ENCODE peak calls at places on chromosomes 6 and 20, in seven cellular contexts. One of them, this sample, is unnamed.

GRCh38 chr6:37624606-37625574 is 72.8 kb downstream of the MDGA1 start:
- DNase-seq in tibial artery: peak; percentile 31
- DNase-seq in ovary: peak; percentile 31
- DNase-seq in GM23338: peak; percentile 42
- DNase-seq in mucosa of descending colon: peak; percentile 81
- DNase-seq in PC-9: peak; percentile 50
- DNase-seq in psoas muscle: peak; percentile 15
- DNase-seq in this sample: peak; percentile 58

GRCh38 chr6:111564482-111564945 is 41.2 kb downstream of the TRAF3IP2 start:
- DNase-seq in tibial artery: peak; percentile 55
- DNase-seq in psoas muscle: peak; percentile 86
- DNase-seq in ovary: no peak
- DNase-seq in mucosa of descending colon: no peak
- DNase-seq in PC-9: no peak
- DNase-seq in GM23338: no peak
- DNase-seq in this sample: peak; percentile 45

GRCh38 chr6:158773581-158774449 is 45.4 kb downstream of the EZR start:
- DNase-seq in psoas muscle: no peak
- DNase-seq in mucosa of descending colon: no peak
- DNase-seq in GM23338: no peak
- DNase-seq in PC-9: peak; percentile 43
- DNase-seq in tibial artery: no peak
- DNase-seq in ovary: no peak
- DNase-seq in this sample: no peak

GRCh38 chr20:63873477-63873971 is 8.5 kb downstream of the TPD52L2 start:
- DNase-seq in psoas muscle: no peak
- DNase-seq in PC-9: peak; percentile 52
- DNase-seq in GM23338: no peak
- DNase-seq in tibial artery: peak; percentile 73
- DNase-seq in ovary: no peak
- DNase-seq in mucosa of descending colon: no peak
- DNase-seq in this sample: peak; percentile 97

GRCh38 chr6:52598123-52598823 is 21.4 kb upstream of the TRAM2 start:
- DNase-seq in PC-9: no peak
- DNase-seq in tibial artery: peak; percentile 66
- DNase-seq in psoas muscle: peak; percentile 75
- DNase-seq in mucosa of descending colon: no peak
- DNase-seq in ovary: peak; percentile 66
- DNase-seq in GM23338: peak; percentile 97
- DNase-seq in this sample: peak; percentile 28

GRCh38 chr20:59525500-59526241 is 78.7 kb upstream of the PHACTR3 start:
- DNase-seq in mucosa of descending colon: no peak
- DNase-seq in psoas muscle: peak; percentile 64
- DNase-seq in GM23338: peak; percentile 90
- DNase-seq in PC-9: no peak
- DNase-seq in tibial artery: no peak
- DNase-seq in ovary: peak; percentile 28
- DNase-seq in this sample: no peak

GRCh38 chr20:38149880-38150594 is 15.0 kb downstream of the TGM2 start:
- DNase-seq in GM23338: no peak
- DNase-seq in psoas muscle: no peak
- DNase-seq in mucosa of descending colon: peak; percentile 22
- DNase-seq in ovary: no peak
- DNase-seq in tibial artery: no peak
- DNase-seq in PC-9: no peak
- DNase-seq in this sample: no peak

GRCh38 chr6:51936941-51937340 is 150.5 kb downstream of the PKHD1 start:
- DNase-seq in GM23338: no peak
- DNase-seq in psoas muscle: no peak
- DNase-seq in PC-9: no peak
- DNase-seq in tibial artery: no peak
- DNase-seq in ovary: no peak
- DNase-seq in mucosa of descending colon: no peak
- DNase-seq in this sample: no peak

GRCh38 chr20:61482425-61482887 is 230.4 kb downstream of the CDH4 start:
- DNase-seq in mucosa of descending colon: no peak
- DNase-seq in PC-9: no peak
- DNase-seq in GM23338: no peak
- DNase-seq in tibial artery: no peak
- DNase-seq in ovary: no peak
- DNase-seq in psoas muscle: no peak
- DNase-seq in this sample: peak; percentile 32

GRCh38 chr20:23149623-23150279 is 63.6 kb upstream of the CD93 start:
- DNase-seq in GM23338: no peak
- DNase-seq in psoas muscle: peak; percentile 54
- DNase-seq in PC-9: peak; percentile 47
- DNase-seq in ovary: no peak
- DNase-seq in tibial artery: peak; percentile 7
- DNase-seq in mucosa of descending colon: no peak
- DNase-seq in this sample: peak; percentile 39

GRCh38 chr6:156970595-156971112 is 193.5 kb downstream of the ARID1B start:
- DNase-seq in psoas muscle: no peak
- DNase-seq in mucosa of descending colon: no peak
- DNase-seq in PC-9: no peak
- DNase-seq in ovary: no peak
- DNase-seq in GM23338: no peak
- DNase-seq in tibial artery: no peak
- DNase-seq in this sample: no peak

GRCh38 chr20:53162251-53162835 is 190.2 kb downstream of the TSHZ2 start:
- DNase-seq in GM23338: peak; percentile 87
- DNase-seq in ovary: peak; percentile 33
- DNase-seq in tibial artery: peak; percentile 34
- DNase-seq in psoas muscle: no peak
- DNase-seq in PC-9: no peak
- DNase-seq in mucosa of descending colon: no peak
- DNase-seq in this sample: peak; percentile 83

GRCh38 chr6:149060300-149060984 is 257.1 kb upstream of the TAB2 start:
- DNase-seq in ovary: no peak
- DNase-seq in psoas muscle: no peak
- DNase-seq in GM23338: no peak
- DNase-seq in PC-9: no peak
- DNase-seq in mucosa of descending colon: peak; percentile 84
- DNase-seq in tibial artery: no peak
- DNase-seq in this sample: no peak

GRCh38 chr6:55568779-55569439 is 10.1 kb downstream of the HMGCLL1 start:
- DNase-seq in mucosa of descending colon: no peak
- DNase-seq in GM23338: no peak
- DNase-seq in ovary: no peak
- DNase-seq in tibial artery: no peak
- DNase-seq in PC-9: no peak
- DNase-seq in psoas muscle: no peak
- DNase-seq in this sample: no peak

GRCh38 chr20:31544600-31544999 is 30.4 kb downstream of the HM13 start:
- DNase-seq in PC-9: no peak
- DNase-seq in mucosa of descending colon: no peak
- DNase-seq in psoas muscle: no peak
- DNase-seq in GM23338: no peak
- DNase-seq in tibial artery: no peak
- DNase-seq in ovary: no peak
- DNase-seq in this sample: no peak

GRCh38 chr20:63740070-63740500 is 509 bp downstream of the SLC2A4RG start:
- DNase-seq in tibial artery: peak; percentile 42
- DNase-seq in PC-9: no peak
- DNase-seq in psoas muscle: peak; percentile 80
- DNase-seq in mucosa of descending colon: peak; percentile 78
- DNase-seq in ovary: peak; percentile 71
- DNase-seq in GM23338: peak; percentile 56
- DNase-seq in this sample: no peak

DNA sequence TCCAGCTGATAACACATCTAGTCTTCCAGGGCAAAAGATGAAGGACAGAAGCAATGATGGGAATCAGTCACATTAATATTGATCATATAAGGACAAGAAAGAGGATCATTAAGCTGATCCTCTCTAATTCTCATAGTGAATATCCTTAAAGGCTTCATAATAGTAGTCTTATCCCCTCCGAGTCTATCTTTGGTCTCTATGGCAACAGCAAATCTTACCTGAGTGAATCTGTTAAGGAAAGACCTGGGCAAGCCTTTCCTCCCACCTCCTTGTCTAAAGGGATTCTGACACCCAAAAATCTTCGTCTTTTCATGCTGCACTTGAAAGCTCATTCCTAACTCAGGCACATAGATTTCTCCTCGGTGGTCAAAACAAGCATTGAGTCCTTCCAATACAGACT is 86.4 kb upstream of the LYRM2 start:
- DNase-seq in ovary: no peak
- DNase-seq in psoas muscle: no peak
- DNase-seq in GM23338: peak; percentile 50
- DNase-seq in tibial artery: no peak
- DNase-seq in PC-9: no peak
- DNase-seq in mucosa of descending colon: no peak
- DNase-seq in this sample: no peak
- H3K36me3 ChIP-seq in ovary: no peaks in the 10 kb centered on the region
- H3K36me3 ChIP-seq in psoas muscle: peaks cover 97% of the 10 kb centered on the region
- H3K36me3 ChIP-seq in GM23338: peaks cover 98% of the 10 kb centered on the region
- H3K36me3 ChIP-seq in tibial artery: peaks cover 74% of the 10 kb centered on the region
- H3K36me3 ChIP-seq in PC-9: no peaks in the 10 kb centered on the region
- H3K36me3 ChIP-seq in mucosa of descending colon: no peaks in the 10 kb centered on the region
- H3K36me3 ChIP-seq in this sample: peaks cover 11% of the 10 kb centered on the region

GRCh38 chr6:32858194-32858593 is 4.2 kb downstream of the PSMB9 start:
- DNase-seq in PC-9: no peak
- DNase-seq in psoas muscle: no peak
- DNase-seq in ovary: no peak
- DNase-seq in GM23338: no peak
- DNase-seq in tibial artery: no peak
- DNase-seq in mucosa of descending colon: no peak
- DNase-seq in this sample: no peak

GRCh38 chr6:32860674-32861073 is 6.7 kb downstream of the PSMB9 start:
- DNase-seq in ovary: no peak
- DNase-seq in mucosa of descending colon: no peak
- DNase-seq in tibial artery: no peak
- DNase-seq in GM23338: no peak
- DNase-seq in PC-9: no peak
- DNase-seq in psoas muscle: no peak
- DNase-seq in this sample: no peak

GRCh38 chr6:32855467-32856174 is 1.6 kb downstream of the PSMB9 start:
- DNase-seq in GM23338: no peak
- DNase-seq in tibial artery: no peak
- DNase-seq in PC-9: no peak
- DNase-seq in psoas muscle: no peak
- DNase-seq in ovary: no peak
- DNase-seq in mucosa of descending colon: no peak
- DNase-seq in this sample: no peak

GRCh38 chr6:32854376-32855178 is 585 bp downstream of the PSMB9 start:
- DNase-seq in PC-9: no peak
- DNase-seq in ovary: peak; percentile 51
- DNase-seq in GM23338: peak; percentile 30
- DNase-seq in mucosa of descending colon: peak; percentile 57
- DNase-seq in psoas muscle: no peak
- DNase-seq in tibial artery: peak; percentile 38
- DNase-seq in this sample: no peak

DNA sequence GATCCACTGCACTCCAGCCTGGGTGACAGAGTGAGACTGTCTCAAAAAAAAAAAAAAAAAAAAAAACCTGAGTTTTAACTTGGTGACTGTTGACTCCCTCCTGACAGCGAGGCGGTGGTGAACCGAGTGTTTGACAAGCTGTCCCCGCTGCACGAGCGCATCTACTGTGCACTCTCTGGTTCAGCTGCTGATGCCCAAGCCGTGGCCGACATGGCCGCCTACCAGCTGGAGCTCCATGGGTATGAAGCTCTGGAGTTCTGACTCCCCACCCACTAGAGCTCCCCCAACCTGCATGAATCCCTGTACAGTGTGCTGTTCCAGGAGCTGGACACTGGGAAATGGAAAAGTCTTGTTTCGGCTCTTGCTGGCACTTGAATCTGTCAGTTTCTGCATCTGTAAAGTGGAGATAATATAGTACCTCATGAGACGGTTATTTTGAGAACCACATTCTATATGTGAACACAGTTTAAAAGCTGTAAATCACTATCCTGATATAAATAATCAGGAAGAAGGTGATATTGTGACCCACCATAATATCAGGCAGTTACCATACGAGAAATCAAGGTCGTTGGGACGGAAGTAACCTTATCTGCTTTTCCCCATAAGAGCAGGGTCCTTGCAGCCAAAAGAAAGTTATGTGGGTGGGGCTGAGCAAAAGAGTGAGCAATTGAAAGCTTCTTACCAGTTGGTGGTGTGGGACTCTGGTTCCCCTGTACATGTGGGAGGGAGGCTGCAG is 3.3 kb downstream of the PSMB9 start:
- DNase-seq in tibial artery: no peak
- DNase-seq in PC-9: no peak
- DNase-seq in mucosa of descending colon: no peak
- DNase-seq in GM23338: no peak
- DNase-seq in ovary: no peak
- DNase-seq in psoas muscle: no peak
- DNase-seq in this sample: no peak
- TF ChIP-seq CTCF in tibial artery: no peak
- TF ChIP-seq CTCF in PC-9: no peak
- TF ChIP-seq CTCF in mucosa of descending colon: no peak
- TF ChIP-seq CTCF in GM23338: no peak
- TF ChIP-seq CTCF in ovary: no peak
- TF ChIP-seq CTCF in psoas muscle: no peak
- TF ChIP-seq CTCF in this sample: no peak

DNA sequence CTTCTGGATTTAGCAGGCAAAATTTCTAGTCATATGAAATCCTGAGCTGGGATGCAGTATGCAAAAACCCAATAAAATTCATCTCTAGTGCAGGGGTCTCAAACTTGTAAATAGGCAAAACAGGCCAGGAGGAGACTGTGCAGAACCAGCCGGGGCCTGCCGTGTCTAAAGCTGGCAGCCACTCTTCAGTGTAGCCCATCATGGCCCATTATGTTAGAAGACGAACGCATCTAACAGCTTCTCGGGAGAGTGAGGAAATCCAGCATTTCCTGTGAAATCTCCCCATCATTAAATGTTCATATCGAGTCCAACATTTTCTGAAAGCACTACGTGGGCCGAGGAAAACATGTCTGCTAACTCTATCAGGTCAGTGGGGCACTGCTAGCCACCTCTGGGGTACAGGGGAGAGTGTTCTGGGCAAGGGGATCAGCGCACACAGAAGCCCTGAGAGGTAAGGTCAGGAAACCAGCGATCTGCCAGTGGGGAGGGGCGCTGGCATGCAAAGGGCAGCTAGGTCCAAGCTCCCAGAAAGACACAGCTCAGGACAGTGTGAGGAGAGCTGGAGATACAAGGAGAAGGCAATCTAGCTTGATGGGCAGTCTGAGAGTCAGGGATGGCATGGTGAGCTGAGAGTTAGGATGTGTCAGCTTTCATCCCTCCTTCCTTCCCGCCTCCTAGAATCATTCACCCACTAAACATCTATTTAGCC is 144.2 kb downstream of the PREX1 start:
- DNase-seq in tibial artery: no peak
- DNase-seq in psoas muscle: no peak
- DNase-seq in PC-9: no peak
- DNase-seq in GM23338: no peak
- DNase-seq in mucosa of descending colon: no peak
- DNase-seq in ovary: no peak
- DNase-seq in this sample: no peak
- H3K4me3 ChIP-seq in tibial artery: no peak overlapping the region
- H3K4me3 ChIP-seq in psoas muscle: no peak overlapping the region
- H3K4me3 ChIP-seq in PC-9: no peak overlapping the region
- H3K4me3 ChIP-seq in GM23338: no peak overlapping the region
- H3K4me3 ChIP-seq in mucosa of descending colon: no peak overlapping the region
- H3K4me3 ChIP-seq in ovary: no peak overlapping the region
- H3K4me3 ChIP-seq in this sample: no peak overlapping the region

DNA sequence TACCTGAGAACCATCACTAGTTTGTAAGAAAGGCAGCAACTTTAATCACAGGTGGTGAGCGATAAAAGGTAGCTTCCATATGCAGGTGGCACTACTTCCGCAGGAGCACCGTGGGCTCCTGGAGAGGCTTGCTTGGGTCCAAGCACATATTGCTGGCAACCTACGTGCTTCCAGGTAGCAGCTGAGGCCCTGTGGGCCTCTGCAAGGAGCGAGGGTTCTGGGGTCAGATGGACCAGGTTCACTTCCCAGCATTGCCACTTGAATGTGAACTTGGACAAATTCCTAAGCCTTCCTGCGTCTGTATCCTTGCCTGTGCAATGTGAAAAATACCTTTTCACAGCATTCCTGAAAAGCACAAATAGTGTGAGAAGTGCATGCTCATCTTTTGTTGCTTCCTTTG is 31.0 kb downstream of the TXNDC5 start:
- DNase-seq in psoas muscle: no peak
- DNase-seq in GM23338: no peak
- DNase-seq in mucosa of descending colon: no peak
- DNase-seq in tibial artery: no peak
- DNase-seq in PC-9: no peak
- DNase-seq in ovary: no peak
- DNase-seq in this sample: no peak
- H3K36me3 ChIP-seq in psoas muscle: peaks cover 59% of the 10 kb centered on the region
- H3K36me3 ChIP-seq in GM23338: peaks cover 32% of the 10 kb centered on the region
- H3K36me3 ChIP-seq in mucosa of descending colon: peaks cover 3% of the 10 kb centered on the region
- H3K36me3 ChIP-seq in tibial artery: peaks cover 36% of the 10 kb centered on the region
- H3K36me3 ChIP-seq in PC-9: no peaks in the 10 kb centered on the region
- H3K36me3 ChIP-seq in ovary: no peaks in the 10 kb centered on the region
- H3K36me3 ChIP-seq in this sample: peaks cover 11% of the 10 kb centered on the region